ENCODE peak calls at places on chromosome 15, in five cellular contexts. G is GM13976; W is activated naive CD4-positive, alpha-beta T cell treated with Interleukin-2 at 50 U/mL for 16 hours; X is GM04503; D is GF-D8. R is an unnamed sample.

GRCh38 chr15:100849021-100849831 is 30.4 kb upstream of the ALDH1A3 start:
- DNase-seq in G (peak), W (peak), X (no peak), D (no peak), R (no peak)

GRCh38 chr15:60005352-60006202 is 1.5 kb downstream of the FOXB1 start:
- DNase-seq in G (peak), W (no peak), X (no peak), D (no peak), R (no peak)

GRCh38 chr15:35061171-35062163 is 23.6 kb downstream of the NANOGP8 start:
- DNase-seq in G (no peak), W (no peak), X (no peak), D (no peak), R (no peak)

GRCh38 chr15:77529394-77530159 is 103.1 kb downstream of the LINGO1 start:
- DNase-seq in G (no peak), W (no peak), X (no peak), D (no peak), R (no peak)

GRCh38 chr15:56047354-56047753 is 53.9 kb upstream of the NEDD4 start:
- DNase-seq in G (no peak), W (no peak), X (no peak), D (no peak), R (no peak)

GRCh38 chr15:82969353-82969752 is 16.7 kb upstream of the RAMAC start:
- DNase-seq in G (no peak), W (no peak), X (no peak), D (no peak), R (no peak)

GRCh38 chr15:38706956-38707355 is 142.3 kb upstream of the RASGRP1 start:
- DNase-seq in G (no peak), W (no peak), X (no peak), D (no peak), R (no peak)

GRCh38 chr15:49421991-49422390 is 1.1 kb upstream of the FGF7 start:
- DNase-seq in G (peak), W (peak), X (no peak), D (no peak), R (no peak)

GRCh38 chr15:101538996-101539395 is 49.5 kb upstream of the PCSK6 start:
- DNase-seq in G (no peak), W (no peak), X (no peak), D (no peak), R (no peak)

GRCh38 chr15:70379134-70379533 is 281.4 kb upstream of the TLE3 start:
- DNase-seq in G (no peak), W (no peak), X (no peak), D (no peak), R (no peak)

GRCh38 chr15:52440414-52440813 is 88.3 kb downstream of the MYO5A start:
- DNase-seq in G (no peak), W (peak), X (no peak), D (no peak), R (no peak)

GRCh38 chr15:93524432-93524831 is 435.4 kb upstream of the RGMA start:
- DNase-seq in G (no peak), W (no peak), X (no peak), D (no peak), R (no peak)

GRCh38 chr15:64006642-64007041 is 39.6 kb downstream of the DAPK2 start:
- DNase-seq in G (no peak), W (no peak), X (no peak), D (no peak), R (no peak)

GRCh38 chr15:90902996-90903732 is at the start of gene MAN2A2:
- DNase-seq in G (peak), W (peak), X (no peak), D (peak), R (no peak)

GRCh38 chr15:89406218-89406716 is 71.6 kb upstream of the POLG start:
- DNase-seq in G (no peak), W (no peak), X (no peak), D (no peak), R (no peak)

GRCh38 chr15:74302821-74303359 is 64.6 kb downstream of the CYP11A1 start:
- DNase-seq in G (peak), W (peak), X (no peak), D (no peak), R (no peak)

GRCh38 chr15:88913017-88913849 is at the start of gene MFGE8:
- DNase-seq in G (peak), W (peak), X (no peak), D (no peak), R (no peak)

GRCh38 chr15:85407421-85408269 is 27.2 kb downstream of the AKAP13 start:
- DNase-seq in G (no peak), W (peak), X (peak), D (no peak), R (peak)

GRCh38 chr15:92614301-92614700 is 41.3 kb downstream of the FAM174B start:
- DNase-seq in G (no peak), W (no peak), X (no peak), D (no peak), R (no peak)

GRCh38 chr15:40500584-40501330 is 30.0 kb downstream of the CHST14 start:
- DNase-seq in G (no peak), W (no peak), X (no peak), D (no peak), R (no peak)

GRCh38 chr15:69475769-69476358 is 23.2 kb downstream of the RPLP1 start:
- DNase-seq in G (peak), W (peak), X (no peak), D (no peak), R (no peak)

GRCh38 chr15:60128000-60128376 is 123.9 kb downstream of the FOXB1 start:
- DNase-seq in G (no peak), W (no peak), X (no peak), D (no peak), R (no peak)

GRCh38 chr15:60620707-60621106 is 141.8 kb upstream of the ICE2 start:
- DNase-seq in G (no peak), W (no peak), X (no peak), D (no peak), R (no peak)

R was measured in AG04449.